ENCODE peak calls at places on chromosomes 4 and X, in four cellular contexts. O, E, W and R are unnamed samples.

GRCh38 chr4:2647403-2648158 is 108.6 kb downstream of the TNIP2 start:
- DNase-seq in E (no peak), W (no peak), O (no peak), R (peak)

GRCh38 chrX:101785142-101785541 is 125.5 kb upstream of the ARMCX2 start:
- DNase-seq in E (no peak), O (no peak), W (no peak), R (no peak)

GRCh38 chr4:140238353-140239041 is 84.5 kb upstream of the MAML3 start:
- DNase-seq in E (peak), O (peak), W (no peak), R (peak)

GRCh38 chr4:140744421-140744820 is 11.8 kb downstream of the TBC1D9 start:
- DNase-seq in E (no peak), W (no peak), O (no peak), R (no peak)

GRCh38 chr4:30744957-30745640 is 24.9 kb downstream of the PCDH7 start:
- DNase-seq in O (no peak), W (no peak), E (no peak), R (no peak)

GRCh38 chrX:71537743-71538142 is 4.8 kb downstream of the OGT start:
- DNase-seq in O (no peak), E (no peak), W (no peak), R (no peak)

GRCh38 chrX:41666251-41666650 is 22.5 kb upstream of the GPR34 start:
- DNase-seq in O (peak), W (no peak), E (no peak), R (no peak)

GRCh38 chrX:140492360-140492994 is 12.4 kb downstream of the SOX3 start:
- DNase-seq in O (no peak), W (no peak), E (no peak), R (no peak)

GRCh38 chrX:110081740-110082139 is 78.8 kb downstream of the TMEM164 start:
- DNase-seq in O (no peak), W (no peak), E (peak), R (peak)

GRCh38 chrX:143455045-143455444 is 62.2 kb downstream of the SPANXN3 start:
- DNase-seq in W (no peak), E (no peak), O (no peak), R (no peak)

GRCh38 chr4:69823481-69824186 is 36.3 kb downstream of the SULT1E1 start:
- DNase-seq in W (peak), O (peak), E (no peak), R (no peak)

GRCh38 chr4:36274158-36274557 is 7.3 kb upstream of the DTHD1 start:
- DNase-seq in O (no peak), E (no peak), W (no peak), R (no peak)

GRCh38 chr4:121656269-121656641 is 40.5 kb downstream of the ANXA5 start:
- DNase-seq in W (no peak), O (peak), E (peak), R (no peak)

GRCh38 chrX:14476169-14476568 is 53.2 kb upstream of the GLRA2 start:
- DNase-seq in W (no peak), E (no peak), O (no peak), R (no peak)

GRCh38 chr4:72031868-72032619 is at the start of gene NPFFR2:
- DNase-seq in E (peak), O (peak), W (no peak), R (no peak)

GRCh38 chrX:74535211-74535621 is 79.2 kb downstream of the RLIM start:
- DNase-seq in W (no peak), E (no peak), O (no peak), R (no peak)

GRCh38 chr4:10611673-10612072 is 72.9 kb downstream of the CLNK start:
- DNase-seq in O (peak), W (no peak), E (no peak), R (no peak)

GRCh38 chr4:185682236-185682635 is 129.8 kb downstream of the SORBS2 start:
- DNase-seq in W (no peak), O (no peak), E (no peak), R (no peak)

GRCh38 chr4:70688795-70689231 is 481 bp downstream of the UTP3 start:
- DNase-seq in O (no peak), W (peak), E (no peak), R (no peak)

GRCh38 chr4:109977854-109978501 is 65.3 kb downstream of the EGF start:
- DNase-seq in W (no peak), E (no peak), O (peak), R (no peak)

GRCh38 chr4:97978791-97979488 is 164.3 kb downstream of the STPG2 start:
- DNase-seq in E (no peak), W (no peak), O (no peak), R (no peak)

GRCh38 chrX:51866156-51866555 is 27.3 kb upstream of the MAGED1 start:
- DNase-seq in O (no peak), W (no peak), E (no peak), R (no peak)

GRCh38 chr4:173466101-173466500 is 63.9 kb downstream of the HAND2 start:
- DNase-seq in O (no peak), W (no peak), E (no peak), R (no peak)

GRCh38 chr4:76194325-76194724 is 19.3 kb downstream of the SCARB2 start:
- DNase-seq in E (peak), W (no peak), O (peak), R (no peak)

GRCh38 chrX:73876897-73877296 is 313.9 kb downstream of the CHIC1 start:
- DNase-seq in O (no peak), W (no peak), E (no peak), R (no peak)

GRCh38 chr4:55866290-55866907 is 13.0 kb downstream of the EXOC1 start:
- DNase-seq in W (no peak), E (no peak), O (peak), R (no peak)

GRCh38 chr4:112075129-112075753 is 70.0 kb upstream of the FAM241A start:
- DNase-seq in W (no peak), O (peak), E (no peak), R (no peak)

GRCh38 chr4:180827193-180827592 is 1416.0 kb upstream of the TENM3 start:
- DNase-seq in O (no peak), E (no peak), W (no peak), R (no peak)

GRCh38 chr4:177225605-177226004 is 84.1 kb upstream of the NEIL3 start:
- DNase-seq in O (no peak), E (no peak), W (no peak), R (no peak)

GRCh38 chr4:2361366-2362285 is 56.8 kb downstream of the ZFYVE28 start:
- DNase-seq in O (no peak), E (no peak), W (no peak), R (peak)

GRCh38 chr4:80566203-80566872 is 230.8 kb downstream of the CFAP299 start:
- DNase-seq in O (no peak), E (no peak), W (no peak), R (no peak)

GRCh38 chrX:72268601-72269365 is 8.3 kb downstream of the RPS4X start:
- DNase-seq in E (no peak), W (no peak), O (no peak), R (no peak)

GRCh38 chr4:158884280-158884679 is 115.5 kb downstream of the FNIP2 start:
- DNase-seq in E (no peak), W (no peak), O (no peak), R (peak)

GRCh38 chrX:55119712-55120111 is 30.9 kb downstream of the PAGE2 start:
- DNase-seq in W (no peak), E (no peak), O (no peak), R (no peak)

GRCh38 chr4:169270156-169270809 is 473 bp downstream of the SH3RF1 start:
- DNase-seq in O (peak), W (peak), E (peak), R (peak)

GRCh38 chr4:80897537-80898303 is 132.8 kb upstream of the BMP3 start:
- DNase-seq in O (no peak), E (no peak), W (no peak), R (no peak)